ENCODE peak calls at places on chromosomes 16 and 17, in five cellular contexts. Y is heart left ventricle, G is prostate gland, K is A549, W is breast epithelium. F is an unnamed sample.

GRCh38 chr16:466651-467050 is 41.2 kb downstream of the RAB11FIP3 start:
- DNase-seq in W (no peak), G (no peak), Y (no peak), K (no peak), F (no peak)

GRCh38 chr17:7043544-7044268 is at the start of gene SLC16A11:
- DNase-seq in G (no peak), W (no peak), K (no peak), Y (peak), F (peak)

GRCh38 chr17:44927696-44928095 is 12.4 kb upstream of the GFAP start:
- DNase-seq in Y (no peak), W (no peak), G (no peak), K (no peak), F (no peak)

GRCh38 chr17:59388070-59388556 is 56.7 kb downstream of the YPEL2 start:
- DNase-seq in W (no peak), K (no peak), Y (no peak), G (no peak), F (no peak)

GRCh38 chr16:87392823-87393679 is 915 bp downstream of the MAP1LC3B start:
- DNase-seq in Y (peak), K (peak), G (no peak), W (peak), F (peak)

GRCh38 chr16:55100100-55100499 is 169.4 kb downstream of the IRX5 start:
- DNase-seq in G (no peak), W (no peak), Y (no peak), K (no peak), F (no peak)

GRCh38 chr16:17748005-17748719 is 277.4 kb upstream of the XYLT1 start:
- DNase-seq in Y (no peak), G (no peak), K (no peak), W (no peak), F (no peak)

GRCh38 chr16:46627746-46628145 is 6.6 kb upstream of the SHCBP1 start:
- DNase-seq in W (no peak), K (no peak), G (no peak), Y (no peak), F (no peak)

GRCh38 chr16:1626776-1627175 is 14.6 kb downstream of the CRAMP1 start:
- DNase-seq in G (no peak), Y (no peak), W (no peak), K (no peak), F (no peak)

GRCh38 chr16:57755726-57756423 is 20.3 kb downstream of the KATNB1 start:
- DNase-seq in K (no peak), W (no peak), Y (no peak), G (no peak), F (no peak)

GRCh38 chr17:34720760-34721159 is 141.4 kb downstream of the TMEM132E start:
- DNase-seq in W (peak), K (peak), Y (no peak), G (no peak), F (no peak)

GRCh38 chr17:64443086-64443760 is 5.7 kb upstream of the MILR1 start:
- DNase-seq in G (no peak), W (no peak), K (no peak), Y (no peak), F (no peak)

GRCh38 chr17:78357177-78357586 is 2.7 kb downstream of the SOCS3 start:
- DNase-seq in Y (peak), G (no peak), W (no peak), K (no peak), F (no peak)

GRCh38 chr16:66605177-66605999 is 884 bp downstream of the CMTM3 start:
- DNase-seq in K (peak), W (no peak), G (no peak), Y (peak), F (peak)

GRCh38 chr17:68356520-68356919 is 65.2 kb downstream of the ARSG start:
- DNase-seq in K (no peak), G (no peak), Y (no peak), W (no peak), F (no peak)

GRCh38 chr17:36675786-36676185 is 74.4 kb downstream of the MRM1 start:
- DNase-seq in G (no peak), K (no peak), W (no peak), Y (no peak), F (no peak)

GRCh38 chr17:42142371-42142896 is 12.4 kb downstream of the RAB5C start:
- DNase-seq in K (no peak), W (no peak), Y (no peak), G (no peak), F (no peak)

GRCh38 chr16:28495098-28495793 is 803 bp downstream of the APOBR start:
- DNase-seq in G (no peak), Y (no peak), W (no peak), K (no peak), F (no peak)

GRCh38 chr16:28494141-28494851 is at the start of gene APOBR:
- DNase-seq in W (peak), K (no peak), G (no peak), Y (peak), F (peak)

GRCh38 chr16:28496844-28497243 is 2.4 kb downstream of the APOBR start:
- DNase-seq in G (no peak), Y (no peak), K (no peak), W (no peak), F (no peak)

GRCh38 chr16:28497386-28497785 is 2.9 kb downstream of the APOBR start:
- DNase-seq in G (no peak), Y (no peak), W (no peak), K (no peak), F (no peak)

DNA sequence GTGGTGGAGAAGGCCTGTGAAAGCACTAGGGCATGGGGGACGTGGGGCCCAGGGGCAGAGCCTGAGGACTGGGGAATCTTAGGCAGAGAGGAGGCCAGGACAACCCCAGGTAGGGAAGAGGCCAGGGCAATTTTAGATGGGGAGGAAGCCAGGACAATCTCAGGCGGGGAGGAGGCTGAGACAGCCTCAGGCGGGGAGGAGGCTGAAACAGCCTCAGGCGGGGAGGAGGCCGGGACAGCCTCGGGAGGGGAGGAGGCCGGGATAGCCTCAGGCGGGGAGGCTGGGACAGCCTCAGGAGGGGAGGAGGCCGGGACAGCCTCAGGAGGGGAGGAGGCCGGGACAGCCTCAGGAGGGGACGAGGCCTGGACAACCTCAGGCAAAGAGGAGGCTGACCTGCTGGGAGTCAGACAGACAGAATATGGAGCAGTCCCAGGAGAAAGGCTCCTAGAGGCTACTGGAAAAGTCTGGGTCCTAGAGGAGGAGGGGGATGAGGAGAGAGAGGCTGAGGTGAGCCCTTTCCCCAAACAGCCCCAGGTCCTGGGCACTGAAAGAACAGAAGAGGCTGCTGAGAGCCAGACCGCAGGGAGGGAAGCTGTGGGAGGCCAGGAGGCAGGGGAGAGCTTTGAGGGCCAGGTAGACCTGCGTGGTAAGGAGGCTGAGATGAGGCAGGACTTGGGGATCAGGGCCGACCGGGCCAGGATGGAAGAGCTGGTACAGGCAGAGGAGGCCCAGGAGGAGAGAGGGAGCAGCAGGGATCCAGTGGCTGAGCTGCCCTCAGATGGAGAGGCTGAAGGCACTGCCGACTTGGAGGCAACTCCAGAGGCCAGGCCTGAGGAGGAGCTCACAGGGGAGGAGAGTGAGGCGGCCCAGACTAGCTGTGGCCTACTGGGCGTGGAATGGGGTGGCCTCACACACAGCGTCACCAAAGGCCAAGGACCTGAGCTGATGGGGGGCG is 1.6 kb downstream of the APOBR start:
- DNase-seq in W (no peak), Y (no peak), G (no peak), K (no peak), F (no peak)
- H3K4me3 ChIP-seq in W (peak), Y (no peak), G (no peak), K (no peak), F (peak)

GRCh38 chr16:9800180-9800738 is 382.0 kb downstream of the GRIN2A start:
- DNase-seq in W (no peak), K (no peak), G (no peak), Y (no peak), F (no peak)

GRCh38 chr16:9802160-9802559 is 380.1 kb downstream of the GRIN2A start:
- DNase-seq in Y (no peak), G (no peak), W (no peak), K (no peak), F (no peak)

GRCh38 chr16:9798952-9799590 is 383.2 kb downstream of the GRIN2A start:
- DNase-seq in K (no peak), G (no peak), Y (no peak), W (no peak), F (no peak)

GRCh38 chr16:9798474-9798873 is 383.8 kb downstream of the GRIN2A start:
- DNase-seq in Y (no peak), K (no peak), G (no peak), W (no peak), F (no peak)

DNA sequence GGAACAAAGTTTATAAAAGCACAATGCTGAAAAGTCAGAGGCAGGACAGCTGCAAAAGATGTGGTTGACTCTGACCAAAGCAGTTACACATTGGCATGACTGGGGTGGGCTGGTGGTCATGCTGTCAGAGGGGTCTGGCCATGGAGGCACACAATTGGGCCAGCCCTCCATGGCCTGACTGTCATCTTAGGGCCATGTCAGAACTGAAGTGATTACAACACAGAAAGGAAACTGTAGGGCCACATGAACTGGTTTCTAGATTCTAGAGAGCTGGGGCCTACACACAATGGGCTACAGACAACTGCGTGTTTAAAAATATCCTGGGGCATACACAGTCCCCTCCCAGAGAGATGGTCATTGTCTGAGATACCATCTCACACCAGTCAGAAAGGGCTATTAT is 380.6 kb downstream of the GRIN2A start:
- DNase-seq in G (no peak), K (no peak), Y (no peak), W (no peak), F (no peak)
- H3K4me3 ChIP-seq in G (no peak), K (no peak), Y (no peak), W (no peak), F (no peak)

GRCh38 chr17:1646199-1646875 is 805 bp upstream of the SCARF1 start:
- DNase-seq in G (no peak), Y (no peak), K (no peak), W (no peak), F (no peak)

GRCh38 chr17:1644493-1645206 is 882 bp downstream of the SCARF1 start:
- DNase-seq in W (no peak), Y (no peak), K (no peak), G (no peak), F (no peak)

GRCh38 chr17:1643293-1643998 is 2.1 kb downstream of the SCARF1 start:
- DNase-seq in W (peak), Y (no peak), K (peak), G (peak), F (peak)

GRCh38 chr17:1643999-1644492 is 1.5 kb downstream of the SCARF1 start:
- DNase-seq in G (no peak), K (no peak), Y (no peak), W (no peak), F (no peak)

DNA sequence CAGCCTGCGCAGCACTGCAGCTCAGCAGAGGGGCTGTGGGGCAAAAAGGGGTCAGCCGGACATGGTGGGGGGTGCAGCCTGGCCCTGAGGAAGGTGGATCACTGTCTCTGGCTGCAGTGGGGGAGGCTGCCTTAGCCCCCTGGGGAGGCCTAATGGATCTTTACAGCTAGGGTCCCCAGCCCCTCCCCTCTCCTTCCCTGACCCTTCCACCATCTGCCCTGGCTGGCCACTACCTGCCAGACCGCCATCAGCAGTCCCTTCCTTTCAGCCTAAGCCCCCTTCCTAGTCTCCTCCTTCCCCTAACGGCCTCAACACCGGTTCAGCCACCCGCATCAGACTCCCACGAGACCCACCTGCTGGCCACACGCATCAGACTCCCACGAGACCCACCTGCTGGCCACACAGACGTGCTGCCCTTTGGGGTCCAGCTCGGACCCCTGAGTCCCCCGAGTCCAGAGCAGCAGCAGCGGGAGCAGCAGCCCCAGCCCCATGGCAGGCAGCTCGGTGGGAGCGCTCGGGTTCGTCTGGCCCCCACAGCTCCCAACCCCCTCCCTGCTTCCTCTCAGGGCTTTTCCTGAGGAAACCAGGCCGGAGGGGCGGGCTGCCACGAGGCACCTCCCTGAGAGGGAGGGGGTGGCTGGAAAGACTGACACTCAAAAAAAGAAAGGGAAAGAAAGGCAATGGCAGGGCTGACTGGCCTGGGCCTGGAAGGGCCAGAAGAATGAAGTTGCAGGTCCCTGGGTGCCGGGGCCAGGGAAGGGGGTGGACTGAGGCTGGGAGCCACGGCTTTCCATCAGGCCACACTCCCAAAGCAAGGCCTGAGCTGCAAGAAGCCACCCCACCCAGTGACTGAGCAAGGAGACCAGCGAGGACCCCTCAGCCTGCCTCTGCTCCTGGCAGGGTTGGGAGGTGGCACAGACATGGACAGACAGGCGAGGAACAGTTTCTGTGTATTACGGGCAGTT is at the start of gene SCARF1:
- DNase-seq in G (no peak), Y (peak), K (no peak), W (no peak), F (no peak)
- H3K4me3 ChIP-seq in G (no peak), Y (peak), K (no peak), W (peak), F (peak)

GRCh38 chr17:3846739-3847670 is 959 bp upstream of the NCBP3 start:
- DNase-seq in W (no peak), G (no peak), Y (no peak), K (no peak), F (no peak)
- H3K4me3 ChIP-seq in W (no peak), G (no peak), Y (no peak), K (peak), F (peak)

DNA sequence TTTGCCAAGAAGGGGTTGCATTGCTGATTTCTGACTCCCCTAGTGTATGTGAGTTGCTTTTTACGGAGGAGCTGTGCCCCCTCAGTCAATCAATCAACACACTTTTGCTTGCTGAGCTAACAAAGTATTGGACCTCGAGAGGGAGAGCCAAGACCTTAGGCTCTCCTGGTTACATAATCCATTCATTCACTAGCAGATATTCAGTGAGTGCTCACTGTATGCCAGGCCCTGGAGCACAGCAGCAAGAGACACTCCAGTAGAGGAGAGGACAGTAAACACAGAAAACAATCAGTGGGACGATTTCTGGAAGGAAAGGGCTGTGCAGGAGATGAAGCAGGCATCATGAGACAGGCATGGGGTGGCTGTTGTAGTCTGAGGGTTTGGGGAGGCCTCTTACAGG is 18.0 kb upstream of the KCNJ12 start:
- DNase-seq in G (no peak), K (no peak), Y (no peak), W (no peak), F (no peak)
- H3K4me3 ChIP-seq in G (no peak), K (no peak), Y (no peak), W (no peak), F (no peak)

F was measured in stomach.